ENCODE peak calls at places on chromosome 9, in six cellular contexts. I is endothelial cell; X is anterior cingulate cortex; J is activated T-cell treated with anti-CD3 and anti-CD28 coated beads for 1 hour; Z is A172; G is activated CD4-positive, alpha-beta T cell treated with anti-CD3 and anti-CD28 coated beads for 36 hours. T is an unnamed sample.

GRCh38 chr9:94909250-94909894 is 182.9 kb downstream of the AOPEP start:
- DNase-seq in I (no peak), X (no peak), J (no peak), Z (peak), G (peak), T (no peak)

GRCh38 chr9:129624947-129625346 is 1.0 kb upstream of the NTMT1 start:
- DNase-seq in I (no peak), X (no peak), J (no peak), Z (no peak), G (peak), T (no peak)

GRCh38 chr9:134318481-134318891 is 7.8 kb upstream of the RXRA start:
- DNase-seq in I (no peak), X (no peak), J (no peak), Z (peak), G (no peak), T (no peak)

GRCh38 chr9:129399301-129399990 is 221.4 kb upstream of the IER5L start:
- DNase-seq in I (no peak), X (no peak), J (no peak), Z (no peak), G (no peak), T (no peak)

GRCh38 chr9:123548749-123549545 is 192.9 kb downstream of the CRB2 start:
- DNase-seq in I (no peak), X (peak), J (no peak), Z (no peak), G (peak), T (peak)

GRCh38 chr9:134177624-134178393 is 13.4 kb upstream of the RNU6ATAC start:
- DNase-seq in I (no peak), X (no peak), J (no peak), Z (no peak), G (peak), T (no peak)

GRCh38 chr9:127706836-127707241 is at the start of gene CFAP157:
- DNase-seq in I (peak), X (no peak), J (no peak), Z (no peak), G (no peak), T (no peak)

GRCh38 chr9:120846251-120846869 is 3.6 kb upstream of the PSMD5 start:
- DNase-seq in I (no peak), X (no peak), J (no peak), Z (no peak), G (peak), T (no peak)

GRCh38 chr9:71806916-71807315 is 38.6 kb upstream of the CEMIP2 start:
- DNase-seq in I (peak), X (peak), J (peak), Z (peak), G (peak), T (peak)

GRCh38 chr9:97109194-97109811 is 70.4 kb upstream of the CTSV start:
- DNase-seq in I (peak), X (peak), J (no peak), Z (peak), G (peak), T (peak)

GRCh38 chr9:115211413-115212204 is 93.7 kb upstream of the TNC start:
- DNase-seq in I (no peak), X (no peak), J (no peak), Z (peak), G (no peak), T (no peak)

GRCh38 chr9:71984388-71985069 is 73.1 kb downstream of the C9orf85 start:
- DNase-seq in I (no peak), X (no peak), J (no peak), Z (peak), G (no peak), T (no peak)

GRCh38 chr9:79446540-79447307 is 125.0 kb upstream of the TLE4 start:
- DNase-seq in I (no peak), X (no peak), J (no peak), Z (peak), G (no peak), T (no peak)

GRCh38 chr9:121073038-121073437 is 1.7 kb upstream of the CNTRL start:
- DNase-seq in I (no peak), X (peak), J (no peak), Z (no peak), G (no peak), T (peak)

GRCh38 chr9:109314011-109314531 is 6.8 kb downstream of the EPB41L4B start:
- DNase-seq in I (no peak), X (no peak), J (no peak), Z (no peak), G (no peak), T (no peak)

GRCh38 chr9:107989544-107989943 is 500.0 kb upstream of the KLF4 start:
- DNase-seq in I (no peak), X (no peak), J (no peak), Z (no peak), G (no peak), T (no peak)

GRCh38 chr9:83445703-83446102 is 92.5 kb downstream of the FRMD3 start:
- DNase-seq in I (no peak), X (no peak), J (no peak), Z (no peak), G (no peak), T (no peak)

GRCh38 chr9:89177021-89177400 is 1.6 kb downstream of the SHC3 start:
- DNase-seq in I (no peak), X (no peak), J (no peak), Z (no peak), G (no peak), T (no peak)

GRCh38 chr9:4365055-4365454 is 65.2 kb upstream of the GLIS3 start:
- DNase-seq in I (no peak), X (no peak), J (no peak), Z (no peak), G (peak), T (no peak)

GRCh38 chr9:83622814-83623633 is at the start of gene IDNK:
- DNase-seq in I (peak), X (peak), J (peak), Z (peak), G (peak), T (peak)

GRCh38 chr9:112361602-112362001 is 18.3 kb upstream of the HSDL2 start:
- DNase-seq in I (peak), X (no peak), J (no peak), Z (peak), G (no peak), T (no peak)

GRCh38 chr9:82957526-82958379 is 105.2 kb downstream of the RASEF start:
- DNase-seq in I (no peak), X (no peak), J (no peak), Z (no peak), G (no peak), T (no peak)

GRCh38 chr9:117097761-117098160 is 317.1 kb downstream of the ASTN2 start:
- DNase-seq in I (no peak), X (no peak), J (no peak), Z (no peak), G (no peak), T (no peak)

GRCh38 chr9:13568446-13568845 is 289.0 kb upstream of the MPDZ start:
- DNase-seq in I (peak), X (peak), J (no peak), Z (no peak), G (no peak), T (peak)

GRCh38 chr9:18969095-18969494 is 63.9 kb downstream of the SAXO1 start:
- DNase-seq in I (no peak), X (no peak), J (no peak), Z (no peak), G (no peak), T (no peak)

GRCh38 chr9:69861011-69861410 is 40.4 kb downstream of the CFAP95 start:
- DNase-seq in I (no peak), X (no peak), J (no peak), Z (no peak), G (no peak), T (no peak)

GRCh38 chr9:84781431-84781830 is 111.9 kb downstream of the NTRK2 start:
- DNase-seq in I (peak), X (no peak), J (no peak), Z (no peak), G (peak), T (no peak)

GRCh38 chr9:1598270-1598669 is 416.9 kb upstream of the SMARCA2 start:
- DNase-seq in I (no peak), X (no peak), J (no peak), Z (no peak), G (no peak), T (no peak)

GRCh38 chr9:122931851-122932199 is 513 bp upstream of the ZBTB26 start:
- DNase-seq in I (peak), X (no peak), J (no peak), Z (no peak), G (no peak), T (no peak)

GRCh38 chr9:95131023-95131943 is 186.2 kb downstream of the FANCC start:
- DNase-seq in I (peak), X (peak), J (peak), Z (peak), G (peak), T (peak)

T was measured in head of caudate nucleus.